ENCODE peak calls at places on chromosomes 11 and 22, in nine cellular contexts. E is colonic mucosa; F is neural progenitor cell; M is thyroid gland; R is PC-3; H is RWPE2; V is CD8-positive, alpha-beta memory T cell; Y is body of pancreas; O is A549. W is an unnamed sample. For H3K9me3 and H3K4me1, the result is how much of the 10 kb centered on the place peaks cover.

GRCh38 chr11:105236631-105237030 is 97.1 kb upstream of the CARD18 start:
- DNase-seq in E (no peak), F (no peak), M (no peak), R (peak), H (no peak), V (no peak), Y (no peak), O (no peak), W (no peak)

GRCh38 chr11:64072871-64073270 is 37.1 kb downstream of the FLRT1 start:
- DNase-seq in E (no peak), F (no peak), M (no peak), R (no peak), H (no peak), V (no peak), Y (no peak), O (no peak), W (no peak)

GRCh38 chr11:128283445-128283844 is 303.9 kb downstream of the ETS1 start:
- DNase-seq in E (no peak), F (no peak), M (no peak), R (no peak), H (no peak), V (no peak), Y (no peak), O (no peak), W (no peak)

GRCh38 chr11:44733877-44734276 is 7.1 kb downstream of the TSPAN18 start:
- DNase-seq in E (no peak), F (peak), M (no peak), R (no peak), H (no peak), V (no peak), Y (no peak), O (no peak), W (no peak)

GRCh38 chr11:93330446-93330984 is at the start of gene DEUP1:
- DNase-seq in E (peak), F (peak), M (peak), R (peak), H (no peak), V (no peak), Y (peak), O (peak), W (no peak)

GRCh38 chr11:73249304-73249703 is 22.8 kb upstream of the P2RY6 start:
- DNase-seq in E (no peak), F (no peak), M (no peak), R (peak), H (peak), V (no peak), Y (no peak), O (no peak), W (no peak)

GRCh38 chr11:93545566-93545965 is 2.4 kb upstream of the SMCO4 start:
- DNase-seq in E (no peak), F (no peak), M (no peak), R (no peak), H (no peak), V (no peak), Y (no peak), O (no peak), W (no peak)

GRCh38 chr11:1863352-1864215 is 10.7 kb downstream of the LSP1 start:
- DNase-seq in E (peak), F (peak), M (peak), R (peak), H (peak), V (no peak), Y (peak), O (peak), W (no peak)

GRCh38 chr11:130675456-130675855 is 227.0 kb downstream of the ADAMTS15 start:
- DNase-seq in E (no peak), F (no peak), M (peak), R (no peak), H (no peak), V (no peak), Y (peak), O (no peak), W (no peak)

GRCh38 chr22:44531487-44531886 is 33.5 kb upstream of the RTL6 start:
- DNase-seq in E (no peak), F (no peak), M (no peak), R (no peak), H (no peak), V (no peak), Y (no peak), O (no peak), W (no peak)

GRCh38 chr11:9527481-9528140 is 45.9 kb upstream of the WEE1 start:
- DNase-seq in E (peak), F (no peak), M (no peak), R (peak), H (no peak), V (no peak), Y (peak), O (no peak), W (no peak)

DNA sequence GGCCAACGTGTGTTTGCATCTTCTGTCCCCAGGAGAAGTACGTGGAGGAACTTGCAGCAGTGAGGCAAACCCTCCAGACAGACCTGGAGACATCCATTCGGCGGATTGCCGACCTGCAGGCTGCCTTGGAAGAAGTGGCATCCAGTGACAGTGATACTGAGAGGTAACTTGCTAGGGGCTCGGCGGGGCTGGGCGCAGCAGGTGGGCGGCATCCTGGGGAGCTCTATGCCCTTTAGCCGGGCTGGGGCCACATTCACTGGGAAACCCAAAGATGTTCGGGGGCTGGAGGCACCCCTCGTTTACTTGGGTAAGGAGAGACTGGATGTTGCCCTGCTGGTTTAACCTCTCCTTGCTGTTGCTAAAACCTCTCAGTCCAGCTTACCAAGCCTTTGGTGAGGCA is 176.9 kb upstream of the SEZ6L start:
- DNase-seq in E (no peak), F (no peak), M (no peak), R (no peak), H (no peak), V (no peak), Y (no peak), O (no peak), W (no peak)
- H3K9me3 ChIP-seq in E (under half), F (under half), M (under half), R (under half), H (under half), V (under half), Y (under half), O (under half), W (under half)

GRCh38 chr11:70482529-70482917 is 84.2 kb downstream of the CTTN start:
- DNase-seq in E (no peak), F (no peak), M (no peak), R (no peak), H (no peak), V (no peak), Y (no peak), O (no peak), W (no peak)
- H3K4me3 ChIP-seq in E (no peak), F (no peak), M (no peak), R (peak), H (no peak), V (no peak), Y (no peak), O (no peak), W (no peak)

GRCh38 chr11:132062031-132062430 is 691.6 kb downstream of the NTM start:
- DNase-seq in E (no peak), F (no peak), M (no peak), R (no peak), H (no peak), V (no peak), Y (no peak), O (no peak), W (no peak)
- H3K4me1 ChIP-seq in E (under half), F (under half), M (under half), R (under half), H (half or more), V (under half), Y (under half), O (under half), W (under half)

GRCh38 chr22:47233316-47234243 is 471.1 kb downstream of the TBC1D22A start:
- DNase-seq in E (no peak), F (no peak), M (no peak), R (no peak), H (no peak), V (no peak), Y (no peak), O (no peak), W (no peak)
- H3K9me3 ChIP-seq in E (under half), F (under half), M (under half), R (under half), H (under half), V (under half), Y (under half), O (under half), W (under half)

GRCh38 chr22:19291218-19291579 is 320 bp downstream of the CLTCL1 start:
- DNase-seq in E (peak), F (peak), M (peak), R (no peak), H (peak), V (peak), Y (peak), O (no peak), W (no peak)

GRCh38 chr22:19292262-19293230 is 1.0 kb upstream of the CLTCL1 start:
- DNase-seq in E (peak), F (no peak), M (peak), R (no peak), H (peak), V (peak), Y (peak), O (no peak), W (no peak)

GRCh38 chr22:19289475-19290161 is 1.9 kb downstream of the CLTCL1 start:
- DNase-seq in E (no peak), F (no peak), M (no peak), R (peak), H (no peak), V (peak), Y (no peak), O (no peak), W (no peak)

GRCh38 chr22:19291580-19292261 is at the start of gene CLTCL1:
- DNase-seq in E (peak), F (peak), M (peak), R (peak), H (peak), V (peak), Y (peak), O (peak), W (peak)

DNA sequence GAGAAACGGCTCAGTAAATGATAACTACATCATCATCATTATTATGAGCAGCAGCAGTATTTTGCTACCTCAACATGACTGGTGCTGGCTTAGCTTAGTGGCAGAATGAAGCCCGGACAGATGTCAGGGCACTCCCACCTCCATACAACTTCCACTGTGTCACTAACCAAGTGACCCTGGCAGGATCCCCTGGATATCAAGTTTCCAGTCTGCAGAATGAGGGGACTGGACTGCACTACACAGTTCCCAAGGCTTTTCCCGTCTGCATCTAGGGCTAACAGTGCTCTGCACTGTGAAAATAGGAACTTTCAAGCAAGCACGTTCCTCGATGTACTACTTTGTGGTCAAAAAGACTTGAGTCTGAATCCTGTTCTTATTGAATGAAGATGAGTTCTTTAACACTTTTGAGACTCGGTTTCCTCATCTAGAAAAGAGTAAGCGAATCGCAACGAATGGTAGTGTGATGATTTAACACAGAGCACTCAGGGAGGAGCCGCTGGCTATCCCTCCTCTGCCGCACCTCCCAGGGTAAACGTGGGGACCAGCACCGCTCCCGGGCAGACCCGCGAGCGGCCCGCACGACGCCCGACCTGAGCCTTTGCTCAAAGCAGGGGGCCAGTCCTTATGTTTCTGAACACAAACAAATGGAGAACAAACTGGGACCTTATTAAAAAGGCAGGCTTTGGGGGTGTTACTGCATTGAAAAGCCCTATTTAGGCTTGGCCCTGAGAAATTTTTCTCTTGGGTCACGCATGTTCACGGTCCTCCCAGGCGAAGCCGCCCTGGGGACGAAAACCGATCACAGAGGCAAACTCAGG is 910 bp downstream of the CLTCL1 start:
- DNase-seq in E (no peak), F (no peak), M (no peak), R (no peak), H (no peak), V (no peak), Y (no peak), O (no peak), W (peak)
- H3K4me3 ChIP-seq in E (peak), F (peak), M (peak), R (peak), H (peak), V (peak), Y (peak), O (peak), W (peak)

DNA sequence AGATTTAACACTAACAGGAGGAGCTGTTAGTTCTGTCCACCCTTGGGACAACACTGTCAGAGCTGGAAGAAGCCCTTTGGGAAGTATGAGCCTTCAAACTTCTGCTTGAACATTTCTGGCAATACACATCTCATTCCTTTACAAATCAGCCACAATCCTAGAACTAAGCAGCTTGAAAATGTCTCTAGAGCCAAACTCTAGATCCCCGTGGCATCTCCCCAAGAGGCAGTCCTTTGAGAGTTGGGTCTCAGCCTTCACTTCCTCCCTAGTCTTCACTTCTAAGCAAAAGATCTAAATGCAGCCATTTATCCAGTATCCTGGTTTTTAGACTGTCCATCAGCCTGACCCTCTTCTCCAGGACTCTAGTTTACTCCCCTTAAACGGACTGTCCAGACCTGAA is 26.9 kb downstream of the ARFGAP2 start:
- DNase-seq in E (no peak), F (no peak), M (no peak), R (no peak), H (no peak), V (no peak), Y (no peak), O (no peak), W (no peak)
- H3K4me1 ChIP-seq in E (under half), F (under half), M (under half), R (under half), H (under half), V (under half), Y (under half), O (under half), W (under half)

DNA sequence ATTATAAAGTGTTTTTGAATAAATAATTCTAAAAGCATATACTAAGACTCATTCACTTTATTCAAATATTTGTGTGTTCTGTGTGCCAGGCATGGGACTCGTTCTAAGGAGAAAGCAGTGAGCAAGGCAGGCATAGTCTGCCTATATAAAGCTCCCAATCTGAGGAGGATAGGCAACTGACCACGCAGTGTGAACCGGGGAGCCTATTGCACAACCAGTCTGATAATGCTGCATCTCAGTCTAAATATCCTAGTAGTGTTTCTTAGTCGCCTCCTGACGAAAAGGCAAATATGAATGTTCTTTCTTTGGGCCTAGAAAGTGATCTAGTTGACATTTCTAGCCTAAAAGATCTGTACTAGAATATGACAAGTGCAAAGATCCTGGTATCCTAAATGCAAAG is 98.3 kb downstream of the C11orf65 start:
- DNase-seq in E (no peak), F (no peak), M (no peak), R (no peak), H (no peak), V (no peak), Y (no peak), O (no peak), W (no peak)
- H3K9me3 ChIP-seq in E (under half), F (under half), M (under half), R (under half), H (under half), V (under half), Y (under half), O (under half), W (under half)

GRCh38 chr22:50188356-50188755 is 2.6 kb downstream of the TRABD start:
- DNase-seq in E (no peak), F (no peak), M (no peak), R (no peak), H (no peak), V (no peak), Y (no peak), O (no peak), W (peak)
- H3K4me3 ChIP-seq in E (no peak), F (no peak), M (no peak), R (no peak), H (no peak), V (no peak), Y (no peak), O (no peak), W (no peak)

DNA sequence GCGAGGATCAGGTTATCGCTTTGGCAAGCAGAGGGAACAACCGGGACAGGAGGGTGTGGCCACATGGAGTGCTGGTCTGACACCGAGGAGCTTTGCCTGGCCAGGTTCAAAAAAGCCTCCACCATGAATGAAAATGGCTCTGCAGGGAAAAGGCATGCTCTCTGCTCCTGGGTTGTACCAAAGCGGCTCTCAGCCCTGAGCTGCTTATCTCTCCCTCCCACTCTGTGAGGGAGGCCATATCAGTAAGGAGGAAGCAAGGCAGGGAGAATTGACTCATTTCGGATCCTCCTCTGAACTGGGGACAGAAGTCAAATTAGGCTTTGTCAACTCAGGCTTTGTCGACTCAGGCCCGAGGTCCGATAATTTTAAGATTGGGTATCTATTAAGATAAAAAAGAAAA is 82.9 kb upstream of the CRTAM start:
- DNase-seq in E (no peak), F (peak), M (no peak), R (no peak), H (no peak), V (no peak), Y (no peak), O (no peak), W (no peak)
- H3K4me1 ChIP-seq in E (under half), F (under half), M (under half), R (under half), H (under half), V (under half), Y (under half), O (under half), W (under half)

DNA sequence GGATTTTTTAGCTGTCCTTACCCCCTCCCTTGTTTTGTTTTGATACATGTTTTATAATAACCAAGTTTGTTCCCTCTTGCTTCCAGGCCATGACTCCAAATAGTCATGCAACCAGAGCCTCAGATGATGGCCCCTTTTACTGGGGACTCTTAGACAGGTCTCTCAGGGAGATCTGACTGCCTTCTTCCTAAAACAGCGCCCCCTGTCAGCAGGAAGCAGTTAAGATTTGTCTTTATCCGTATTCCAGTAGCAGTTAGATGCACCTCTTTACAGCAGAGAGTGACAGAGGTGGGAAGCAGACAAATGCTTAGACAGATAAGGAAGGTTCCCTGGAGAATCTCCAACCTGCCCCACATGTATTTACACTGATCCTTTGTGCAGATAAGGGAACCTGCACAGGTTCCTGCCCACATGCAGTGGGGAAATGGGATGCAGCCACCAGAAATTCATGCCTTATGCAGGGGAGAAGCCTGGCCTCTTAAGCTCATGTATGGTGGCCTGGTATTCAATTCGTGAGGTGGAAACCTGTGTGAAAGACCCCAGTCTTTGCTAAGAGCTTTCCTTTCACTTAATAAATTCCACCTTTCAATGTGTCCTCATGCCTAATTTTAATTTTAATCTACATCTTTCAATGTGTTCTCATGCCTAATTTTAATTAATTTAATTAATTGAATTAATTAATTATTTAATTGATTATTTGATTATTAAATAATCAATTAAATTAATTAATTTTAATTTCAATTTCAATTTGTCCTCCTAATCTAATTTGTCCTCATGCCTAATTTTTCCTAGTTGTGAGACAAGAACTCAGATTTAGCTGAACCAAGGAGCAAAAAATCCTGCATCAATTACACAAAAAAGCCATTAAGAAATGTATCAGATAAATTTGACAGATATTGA is 11.5 kb upstream of the GLYAT start:
- DNase-seq in E (no peak), F (no peak), M (no peak), R (no peak), H (no peak), V (no peak), Y (no peak), O (no peak), W (no peak)
- H3K9me3 ChIP-seq in E (under half), F (under half), M (under half), R (under half), H (under half), V (under half), Y (under half), O (under half), W (under half)